ENCODE peak calls at places on chromosomes 2 and 18, in seven cellular contexts. W is heart left ventricle; L is cardiac muscle cell; K is CD8-positive, alpha-beta T cell; Q is GM23338; R is kidney; U is uterus. C is an unnamed sample.

GRCh38 chr18:49921278-49922037 is 108.1 kb upstream of the ACAA2 start:
- DNase-seq in L (no peak), U (no peak), R (no peak), Q (no peak), W (no peak), K (no peak), C (peak; percentile 32)

GRCh38 chr18:52007109-52007508 is 332.9 kb upstream of the DCC start:
- DNase-seq in U (no peak), W (no peak), K (no peak), R (no peak), Q (peak; percentile 26), L (no peak), C (no peak)

GRCh38 chr18:21682276-21683051 is 22.1 kb downstream of the ABHD3 start:
- DNase-seq in W (no peak), L (no peak), K (peak; percentile 33), R (no peak), U (no peak), Q (peak; percentile 24), C (peak; percentile 17)

GRCh38 chr2:68234405-68234804 is 17.9 kb downstream of the PPP3R1 start:
- DNase-seq in W (no peak), U (no peak), L (no peak), Q (no peak), R (no peak), K (no peak), C (no peak)

GRCh38 chr2:152467677-152468406 is 132.9 kb downstream of the FMNL2 start:
- DNase-seq in W (no peak), L (no peak), U (no peak), R (no peak), K (no peak), Q (no peak), C (no peak)

GRCh38 chr2:42142476-42143184 is 26.5 kb upstream of the EML4 start:
- DNase-seq in K (no peak), W (no peak), L (no peak), R (no peak), U (no peak), Q (no peak), C (no peak)

GRCh38 chr2:142218471-142218870 is 87.7 kb upstream of the LRP1B start:
- DNase-seq in L (no peak), Q (no peak), W (no peak), R (no peak), U (no peak), K (no peak), C (peak; percentile 99)

GRCh38 chr2:241768251-241768711 is 8.3 kb upstream of the GAL3ST2 start:
- DNase-seq in K (no peak), U (no peak), L (no peak), Q (no peak), W (no peak), R (no peak), C (no peak)

GRCh38 chr2:150125188-150125587 is 362.3 kb downstream of the RND3 start:
- DNase-seq in R (no peak), Q (no peak), W (no peak), L (no peak), U (no peak), K (no peak), C (no peak)

GRCh38 chr2:204175552-204176271 is 239.1 kb downstream of the ICOS start:
- DNase-seq in K (no peak), R (no peak), W (no peak), Q (no peak), L (no peak), U (no peak), C (no peak)

GRCh38 chr2:74146929-74147728 is 583 bp downstream of the BOLA3 start:
- DNase-seq in R (no peak), U (no peak), K (no peak), Q (peak; percentile 64), L (no peak), W (no peak), C (peak; percentile 42)

GRCh38 chr2:217289909-217290283 is 430.0 kb upstream of the TNP1 start:
- DNase-seq in Q (peak; percentile 16), R (no peak), W (no peak), U (no peak), L (peak; percentile 93), K (no peak), C (peak; percentile 71)

DNA sequence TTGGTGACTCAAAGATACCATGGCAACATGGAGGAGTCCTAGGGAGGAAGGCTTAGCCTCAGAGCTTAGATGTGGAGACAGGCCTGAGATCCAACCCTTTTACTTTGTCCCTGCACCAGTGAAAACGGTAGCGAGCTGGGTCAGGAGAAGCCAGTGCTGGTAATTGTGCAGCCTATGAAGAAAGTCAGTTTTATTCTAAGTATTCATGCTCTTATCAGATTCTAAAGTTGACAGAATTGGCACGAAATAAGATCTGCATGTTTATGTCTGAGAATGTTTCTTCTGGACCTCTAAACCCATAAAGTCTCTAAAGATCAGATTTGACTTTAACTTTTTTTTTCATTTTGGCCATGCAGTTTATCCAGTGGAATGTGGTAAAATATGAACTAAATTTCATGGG is 93.8 kb downstream of the SCG2 start:
- DNase-seq in U (no peak), W (no peak), K (no peak), R (no peak), L (no peak), Q (no peak), C (no peak)
- TF ChIP-seq CTCF in U (no peak), W (no peak), K (no peak), R (no peak), L (no peak), Q (no peak), C (no peak)

DNA sequence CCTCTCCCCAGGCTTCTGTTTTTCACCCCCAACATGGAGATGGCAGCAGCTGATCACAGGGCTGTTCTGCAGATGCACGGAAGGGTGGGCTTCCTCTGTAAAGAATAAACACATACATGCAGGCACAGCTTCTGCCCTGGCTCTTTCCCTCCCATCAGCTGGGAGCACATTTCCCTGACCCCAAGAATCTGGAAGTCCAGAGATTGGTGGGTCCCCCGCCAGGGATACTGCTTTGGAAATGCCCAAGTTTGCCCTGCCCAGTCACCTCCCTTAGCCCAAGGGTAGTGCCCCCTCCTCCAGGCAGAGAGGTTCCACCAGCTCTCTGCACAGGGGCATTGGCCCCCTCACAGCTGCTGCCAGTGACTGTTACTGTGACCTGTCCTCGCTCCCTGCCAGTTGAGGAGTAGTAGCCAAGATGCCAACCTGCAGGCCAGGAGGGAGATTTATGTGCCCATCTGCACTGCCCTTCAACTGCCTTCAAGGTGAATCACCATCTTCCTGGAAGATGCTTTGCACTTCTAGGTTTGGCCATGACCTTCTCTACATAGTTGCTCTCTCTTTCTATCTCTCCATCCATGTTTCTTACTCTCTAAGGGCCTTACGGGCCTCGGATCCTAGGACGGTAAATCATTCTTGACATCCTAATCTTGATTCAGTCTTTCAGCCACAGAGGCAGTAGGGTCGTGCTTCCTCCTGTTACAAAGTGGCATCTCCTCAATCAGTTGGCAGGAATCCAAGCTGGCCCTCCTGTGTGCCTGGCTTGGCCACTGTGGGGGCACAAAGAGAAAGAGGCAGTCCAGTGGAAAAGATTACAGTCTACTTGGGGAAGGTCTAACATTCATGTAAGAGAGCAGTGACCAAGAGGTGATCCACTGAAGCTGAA is 121.8 kb downstream of the CTIF start:
- DNase-seq in K (no peak), U (no peak), R (no peak), L (no peak), Q (no peak), W (no peak), C (no peak)
- H3K27ac ChIP-seq in K (no peak overlapping the region), U (no peak overlapping the region), R (no peak overlapping the region), L (no peak overlapping the region), Q (no peak overlapping the region), W (no peak overlapping the region), C (no peak overlapping the region)

DNA sequence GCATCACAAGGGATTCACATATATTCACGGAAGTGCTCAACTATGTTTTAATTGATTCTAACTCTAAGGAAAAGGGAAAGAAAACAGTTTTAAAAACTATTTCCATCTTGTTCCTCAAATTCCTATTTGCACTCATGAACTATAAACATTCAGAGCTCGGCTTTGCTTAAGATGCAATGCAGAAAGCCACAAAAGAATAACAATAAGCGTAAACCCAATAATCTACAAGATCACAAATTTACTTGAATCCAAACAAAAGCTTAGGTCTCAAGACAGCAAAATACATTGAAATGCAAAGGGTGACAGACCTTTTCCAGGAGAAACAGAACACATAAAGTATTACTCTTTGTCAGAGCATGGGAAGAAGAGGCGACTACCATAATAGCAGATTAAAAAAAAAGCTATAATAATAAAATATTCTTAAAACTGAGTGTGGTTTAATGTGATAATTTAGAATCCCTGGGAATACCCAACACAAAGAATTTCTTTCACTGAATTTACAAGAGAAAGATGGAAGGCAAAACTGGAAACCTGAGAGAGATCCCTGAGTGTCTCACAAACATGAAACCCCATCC is 1094.9 kb downstream of the LRP1B start:
- DNase-seq in L (no peak), W (no peak), U (no peak), Q (peak; percentile 2), R (no peak), K (no peak), C (no peak)
- H3K4me1 ChIP-seq in L (no peaks in the 10 kb centered on the region), W (no peaks in the 10 kb centered on the region), U (no peaks in the 10 kb centered on the region), Q (peaks cover 9% of the 10 kb centered on the region), R (no peaks in the 10 kb centered on the region), K (no peaks in the 10 kb centered on the region), C (no peaks in the 10 kb centered on the region)

GRCh38 chr2:72117718-72118117 is 29.9 kb downstream of the CYP26B1 start:
- DNase-seq in W (no peak), Q (no peak), R (no peak), U (no peak), L (no peak), K (peak; percentile 6), C (no peak)

GRCh38 chr2:72114693-72115051 is 33.0 kb downstream of the CYP26B1 start:
- DNase-seq in W (no peak), K (no peak), R (no peak), U (no peak), L (peak; percentile 52), Q (no peak), C (no peak)

GRCh38 chr2:72115361-72116080 is 32.1 kb downstream of the CYP26B1 start:
- DNase-seq in U (no peak), Q (no peak), R (peak; percentile 91), L (no peak), K (no peak), W (no peak), C (peak; percentile 95)

GRCh38 chr2:72117029-72117428 is 30.6 kb downstream of the CYP26B1 start:
- DNase-seq in R (no peak), L (no peak), W (no peak), K (no peak), U (no peak), Q (no peak), C (no peak)

GRCh38 chr2:72116081-72116533 is 31.6 kb downstream of the CYP26B1 start:
- DNase-seq in L (no peak), Q (peak; percentile 73), R (no peak), W (no peak), K (no peak), U (no peak), C (no peak)
- TF ChIP-seq CTCF in L (peak; percentile 53), Q (peak; percentile 61), R (no peak), W (no peak), K (no peak), U (no peak), C (peak; percentile 56)